ENCODE peak calls at places on chromosomes 5 and 9, in nine cellular contexts. F is transverse colon, R is stomach, W is prostate gland, U is HepG2, C is endothelial cell of umbilical vein, T is sigmoid colon, Y is K562, X is spleen. I is an unnamed sample.

GRCh38 chr9:2418619-2419018 is 203.0 kb upstream of the VLDLR start:
- DNase-seq in T (no peak), C (no peak), W (no peak), U (no peak), Y (peak; percentile 1), F (no peak), R (no peak), X (no peak), I (no peak)

GRCh38 chr9:17402309-17402708 is 176.6 kb upstream of the SH3GL2 start:
- DNase-seq in W (no peak), C (peak; percentile 29), U (peak; percentile 19), T (no peak), Y (no peak), X (no peak), F (no peak), R (no peak), I (no peak)

GRCh38 chr9:136084191-136084944 is 10.7 kb downstream of the NACC2 start:
- DNase-seq in X (no peak), W (no peak), F (no peak), C (no peak), Y (no peak), U (no peak), T (peak; percentile 69), R (no peak), I (peak; percentile 60)

GRCh38 chr9:116411506-116411905 is 257.9 kb downstream of the PAPPA start:
- DNase-seq in F (no peak), C (no peak), Y (no peak), R (no peak), T (no peak), X (no peak), U (no peak), W (no peak), I (no peak)

GRCh38 chr9:72983056-72983455 is 30.2 kb upstream of the ALDH1A1 start:
- DNase-seq in T (no peak), U (peak; percentile 86), X (no peak), C (no peak), Y (no peak), W (no peak), F (no peak), R (peak; percentile 37), I (no peak)

GRCh38 chr5:144332265-144332664 is 161.6 kb downstream of the KCTD16 start:
- DNase-seq in U (no peak), F (no peak), Y (no peak), C (no peak), W (no peak), T (no peak), R (no peak), X (no peak), I (no peak)

GRCh38 chr9:99299214-99300102 is 77.4 kb downstream of the SEC61B start:
- DNase-seq in R (no peak), U (peak; percentile 7), C (peak; percentile 38), X (no peak), Y (no peak), W (no peak), T (no peak), F (no peak), I (no peak)

GRCh38 chr9:36315283-36315682 is 57.0 kb upstream of the GNE start:
- DNase-seq in T (no peak), F (no peak), C (no peak), R (no peak), W (no peak), U (no peak), X (no peak), Y (no peak), I (no peak)

GRCh38 chr9:97564291-97565175 is 63.1 kb downstream of the TMOD1 start:
- DNase-seq in W (peak; percentile 44), F (peak; percentile 21), C (peak; percentile 89), Y (peak; percentile 11), R (peak; percentile 39), X (peak; percentile 42), T (peak; percentile 71), U (no peak), I (no peak)

GRCh38 chr5:1767524-1768282 is 31.9 kb downstream of the MRPL36 start:
- DNase-seq in X (peak; percentile 60), R (no peak), W (no peak), C (no peak), F (no peak), T (peak; percentile 52), U (no peak), Y (no peak), I (no peak)

GRCh38 chr5:43589310-43589709 is 13.7 kb upstream of the NNT start:
- DNase-seq in X (no peak), U (no peak), T (no peak), Y (no peak), C (no peak), W (no peak), R (no peak), F (no peak), I (no peak)

GRCh38 chr5:119355636-119356383 is at the start of gene TNFAIP8:
- DNase-seq in Y (no peak), W (peak; percentile 43), R (peak; percentile 62), C (peak; percentile 59), U (peak; percentile 5), F (peak; percentile 59), T (peak; percentile 77), X (peak; percentile 90), I (peak; percentile 92)

GRCh38 chr5:6105350-6105749 is 273.0 kb downstream of the MED10 start:
- DNase-seq in F (no peak), W (no peak), C (no peak), T (no peak), U (no peak), R (no peak), X (no peak), Y (no peak), I (no peak)

GRCh38 chr5:10702911-10703491 is 58.0 kb downstream of the DAP start:
- DNase-seq in X (no peak), U (no peak), C (peak; percentile 44), R (no peak), F (no peak), T (no peak), W (peak; percentile 49), Y (peak; percentile 91), I (no peak)

GRCh38 chr9:14310247-14310646 is 3.7 kb downstream of the NFIB start:
- DNase-seq in C (peak; percentile 39), F (no peak), X (no peak), U (no peak), W (no peak), R (no peak), T (no peak), Y (no peak), I (no peak)
- H3K27ac ChIP-seq in C (peak overlapping the region; percentile 40), F (peak overlapping the region; percentile 42), X (no peak overlapping the region), U (no peak overlapping the region), W (peak overlapping the region; percentile 99), R (peak overlapping the region; percentile 54), T (peak overlapping the region; percentile 99), Y (no peak overlapping the region), I (peak overlapping the region; percentile 77)

GRCh38 chr5:38448553-38449350 is 107.7 kb downstream of the LIFR start:
- DNase-seq in T (no peak), R (no peak), W (no peak), X (no peak), U (no peak), F (no peak), Y (no peak), C (no peak), I (no peak)

GRCh38 chr5:38447786-38448185 is 108.7 kb downstream of the LIFR start:
- DNase-seq in W (no peak), R (no peak), T (no peak), F (no peak), U (no peak), C (no peak), X (no peak), Y (no peak), I (no peak)

GRCh38 chr5:38443390-38443789 is 113.1 kb downstream of the LIFR start:
- DNase-seq in F (no peak), W (no peak), C (no peak), U (peak; percentile 16), X (no peak), Y (peak; percentile 12), T (no peak), R (no peak), I (no peak)

GRCh38 chr5:38445374-38446028 is 110.9 kb downstream of the LIFR start:
- DNase-seq in F (no peak), W (no peak), U (no peak), T (no peak), X (no peak), R (no peak), C (peak; percentile 9), Y (peak; percentile 23), I (peak; percentile 43)

DNA sequence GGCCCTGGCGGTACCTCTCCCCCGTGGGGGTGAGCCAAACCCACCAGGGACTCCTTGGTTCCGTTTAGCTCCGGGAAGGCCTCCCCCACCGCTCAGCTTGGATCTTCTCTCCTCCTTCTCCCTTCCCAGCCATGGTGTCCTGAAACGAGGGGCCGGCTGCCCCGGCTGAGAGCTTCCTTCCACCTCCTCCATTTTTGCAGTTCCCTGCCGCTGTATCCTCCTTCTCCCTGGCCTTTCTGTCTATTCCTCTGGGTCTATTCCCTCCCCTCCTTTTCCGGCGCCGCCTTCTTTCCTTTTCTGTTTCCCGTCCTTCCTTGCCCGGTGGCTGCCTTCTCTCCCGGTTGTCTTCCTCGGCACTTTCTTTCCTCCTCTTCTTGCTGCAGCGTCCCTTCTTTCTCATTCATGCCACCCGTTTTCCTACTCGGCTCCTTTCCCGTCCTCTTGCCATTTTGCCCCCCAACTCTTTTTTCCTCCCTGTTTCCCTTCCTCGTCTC is 110.4 kb downstream of the LIFR start:
- DNase-seq in T (no peak), U (no peak), F (no peak), X (no peak), R (no peak), W (no peak), Y (no peak), C (no peak), I (no peak)
- TF ChIP-seq POLR2AphosphoS5 in T (no peak), U (no peak), F (no peak), X (peak; percentile 1), R (no peak), W (no peak), Y (no peak), C (no peak), I (no peak)

DNA sequence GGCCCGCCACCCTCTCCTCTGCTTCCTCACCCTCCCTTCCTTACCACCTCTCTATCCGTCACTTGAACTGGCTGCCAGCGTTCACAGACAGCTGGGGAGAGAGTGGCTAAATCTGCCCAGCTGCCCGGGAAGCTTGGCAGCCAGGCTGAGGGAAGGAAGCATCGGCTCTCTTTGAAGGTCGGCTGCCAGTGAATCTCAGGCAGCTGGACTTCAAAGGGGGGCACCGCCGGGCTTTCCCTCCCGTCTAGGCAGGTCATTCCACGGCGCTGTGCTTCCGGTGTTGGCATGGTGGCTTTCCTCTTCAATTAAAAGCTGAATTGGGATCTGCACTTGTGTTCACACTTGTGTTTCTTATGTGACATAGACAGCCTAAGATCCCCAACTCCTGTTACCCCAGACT is 174.0 kb downstream of the GDNF start:
- DNase-seq in X (peak; percentile 83), F (peak; percentile 48), W (peak; percentile 13), Y (no peak), C (peak; percentile 61), R (no peak), T (peak; percentile 83), U (no peak), I (peak; percentile 39)
- H3K27ac ChIP-seq in X (no peak overlapping the region), F (no peak overlapping the region), W (no peak overlapping the region), Y (no peak overlapping the region), C (no peak overlapping the region), R (no peak overlapping the region), T (peak overlapping the region; percentile 85), U (no peak overlapping the region), I (peak overlapping the region; percentile 24)

DNA sequence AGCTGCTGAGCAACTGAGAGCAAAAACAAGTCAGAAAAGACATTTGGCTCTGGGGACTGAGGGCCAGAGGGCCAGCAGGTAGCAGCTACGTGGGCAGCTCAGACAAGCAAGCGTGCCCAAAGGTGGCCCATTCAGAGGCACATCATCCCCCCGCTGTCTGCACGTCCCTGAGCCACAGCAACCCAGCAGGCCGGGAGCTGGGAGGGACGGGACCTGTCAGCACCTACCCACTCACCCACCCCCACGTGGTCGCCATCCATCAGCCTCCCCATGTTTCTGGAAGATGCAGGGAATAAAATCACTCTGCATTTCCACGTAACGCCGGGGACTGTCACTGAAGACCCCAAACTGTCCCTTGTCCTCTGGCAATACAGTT is 167.8 kb downstream of the COL23A1 start:
- DNase-seq in R (no peak), F (no peak), Y (no peak), T (no peak), X (no peak), U (no peak), W (no peak), C (no peak), I (no peak)
- TF ChIP-seq POLR2AphosphoS5 in R (no peak), F (no peak), Y (no peak), T (no peak), X (no peak), U (no peak), W (no peak), C (no peak), I (no peak)

I was measured in upper lobe of left lung.